ENCODE peak calls at places on chromosomes 16 and 17, in seven cellular contexts. R is hepatocyte; G is PC-3; V is cardiac muscle cell; T is adrenal gland; P is CD8-positive, alpha-beta memory T cell; M is PC-9. W is an unnamed sample.

GRCh38 chr16:26709175-26709574 is 357.6 kb upstream of the C16orf82 start:
- DNase-seq in R (no peak), G (no peak), V (no peak), T (no peak), P (no peak), M (no peak), W (no peak)

GRCh38 chr16:12027091-12027490 is 50.6 kb downstream of the SNX29 start:
- DNase-seq in R (no peak), G (peak; percentile 81), V (no peak), T (no peak), P (no peak), M (peak; percentile 90), W (no peak)

GRCh38 chr16:11977206-11978041 is 890 bp downstream of the SNX29 start:
- DNase-seq in R (peak; percentile 27), G (peak; percentile 71), V (peak; percentile 76), T (peak; percentile 43), P (no peak), M (peak; percentile 35), W (no peak)

GRCh38 chr16:21260870-21261791 is 17.0 kb downstream of the CRYM start:
- DNase-seq in R (peak; percentile 83), G (peak; percentile 64), V (peak; percentile 93), T (peak; percentile 81), P (no peak), M (peak; percentile 9), W (no peak)

GRCh38 chr16:57447142-57447962 is at the start of the genes CIAPIN1 and COQ9:
- DNase-seq in R (peak; percentile 98), G (peak; percentile 91), V (peak; percentile 94), T (peak; percentile 96), P (peak; percentile 90), M (peak; percentile 88), W (peak; percentile 89)

GRCh38 chr17:41524261-41524660 is 3.8 kb downstream of the KRT19 start:
- DNase-seq in R (no peak), G (no peak), V (no peak), T (no peak), P (no peak), M (no peak), W (no peak)

GRCh38 chr16:71327720-71328119 is 30.8 kb upstream of the CALB2 start:
- DNase-seq in R (no peak), G (no peak), V (no peak), T (no peak), P (no peak), M (no peak), W (no peak)

GRCh38 chr17:77778636-77779524 is 179.6 kb upstream of the TNRC6C start:
- DNase-seq in R (peak; percentile 32), G (no peak), V (no peak), T (peak; percentile 61), P (no peak), M (no peak), W (no peak)

GRCh38 chr17:5135726-5136579 is 20.1 kb downstream of the USP6 start:
- DNase-seq in R (no peak), G (no peak), V (no peak), T (no peak), P (no peak), M (no peak), W (no peak)

GRCh38 chr16:57804111-57804837 is 2.0 kb upstream of the KIFC3 start:
- DNase-seq in R (no peak), G (no peak), V (peak; percentile 49), T (no peak), P (no peak), M (no peak), W (no peak)

DNA sequence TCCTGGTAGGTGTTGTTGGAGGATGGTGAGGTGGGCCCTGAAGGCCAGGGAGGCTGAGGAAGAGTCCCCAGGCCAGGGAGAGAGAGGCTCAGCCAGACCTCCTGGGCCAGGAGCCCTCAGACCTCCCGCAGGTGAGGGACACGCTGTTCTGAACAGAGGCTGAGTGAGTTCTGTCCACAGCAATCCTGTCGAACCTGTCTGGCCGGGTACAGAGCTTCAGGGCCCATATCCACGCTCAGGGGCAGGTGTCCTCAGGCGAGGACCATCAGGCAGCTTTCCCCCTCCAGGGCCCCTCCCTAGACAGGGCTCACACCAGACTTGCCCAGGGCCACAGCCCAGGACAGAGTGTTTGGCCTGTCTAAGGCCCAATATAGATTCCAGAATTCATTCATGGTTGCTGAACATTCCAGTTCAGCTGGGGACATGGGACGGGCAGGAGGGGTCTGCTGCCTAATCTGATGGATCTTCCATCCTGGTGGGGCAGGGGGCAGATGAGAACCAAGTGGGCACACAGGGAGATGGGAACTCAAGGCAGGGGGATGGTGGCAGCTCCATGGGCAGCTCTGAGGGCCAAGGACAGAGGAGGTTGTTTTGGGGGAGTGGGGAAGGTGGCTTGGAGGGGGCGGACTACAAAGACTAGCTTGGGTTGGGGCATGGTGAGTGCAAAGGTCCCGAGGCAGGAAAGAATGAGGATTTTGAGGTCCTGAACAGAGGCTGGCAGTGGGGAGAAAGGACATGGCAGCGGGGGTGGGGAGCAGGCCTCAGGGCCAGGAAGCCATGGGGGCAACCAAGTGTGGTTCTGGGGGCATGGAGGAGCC is 23.4 kb upstream of the MPRIP start:
- DNase-seq in R (peak; percentile 74), G (peak; percentile 91), V (no peak), T (no peak), P (no peak), M (peak; percentile 93), W (no peak)
- H3K27ac ChIP-seq in R (peak overlapping the region; percentile 95), G (peak overlapping the region; percentile 96), V (no peak overlapping the region), T (no peak overlapping the region), P (no peak overlapping the region), M (peak overlapping the region; percentile 98), W (no peak overlapping the region)

GRCh38 chr17:40343126-40344119 is 21.1 kb downstream of the GJD3 start:
- DNase-seq in R (no peak), G (no peak), V (no peak), T (no peak), P (no peak), M (no peak), W (no peak)
- H3K4me1 ChIP-seq in R (peaks cover 59% of the 10 kb centered on the region), G (peaks cover 7% of the 10 kb centered on the region), V (peaks cover 62% of the 10 kb centered on the region), T (peaks cover 44% of the 10 kb centered on the region), P (peaks cover 72% of the 10 kb centered on the region), M (peaks cover 12% of the 10 kb centered on the region), W (peaks cover 84% of the 10 kb centered on the region)

GRCh38 chr17:39525801-39526506 is 64.7 kb downstream of the CDK12 start:
- DNase-seq in R (no peak), G (no peak), V (no peak), T (no peak), P (no peak), M (no peak), W (no peak)

GRCh38 chr17:39531252-39531651 is 70.0 kb downstream of the CDK12 start:
- DNase-seq in R (no peak), G (no peak), V (peak; percentile 19), T (no peak), P (no peak), M (no peak), W (no peak)

GRCh38 chr17:39527220-39527813 is 66.0 kb downstream of the CDK12 start:
- DNase-seq in R (no peak), G (peak; percentile 19), V (peak; percentile 49), T (no peak), P (no peak), M (no peak), W (no peak)

GRCh38 chr17:39530513-39530912 is 69.2 kb downstream of the CDK12 start:
- DNase-seq in R (no peak), G (no peak), V (no peak), T (no peak), P (no peak), M (no peak), W (no peak)

GRCh38 chr17:39529455-39529854 is 68.2 kb downstream of the CDK12 start:
- DNase-seq in R (no peak), G (no peak), V (no peak), T (no peak), P (no peak), M (no peak), W (no peak)
- H3K27ac ChIP-seq in R (no peak overlapping the region), G (no peak overlapping the region), V (no peak overlapping the region), T (no peak overlapping the region), P (no peak overlapping the region), M (no peak overlapping the region), W (no peak overlapping the region)

GRCh38 chr16:47140686-47141085 is 3.1 kb downstream of the NETO2 start:
- DNase-seq in R (no peak), G (no peak), V (no peak), T (no peak), P (no peak), M (no peak), W (no peak)
- H3K4me1 ChIP-seq in R (no peaks in the 10 kb centered on the region), G (peaks cover 9% of the 10 kb centered on the region), V (no peaks in the 10 kb centered on the region), T (no peaks in the 10 kb centered on the region), P (peaks cover 16% of the 10 kb centered on the region), M (peaks cover 38% of the 10 kb centered on the region), W (peaks cover 12% of the 10 kb centered on the region)

GRCh38 chr17:56978441-56979090 is 635 bp downstream of the SCPEP1 start:
- DNase-seq in R (no peak), G (peak; percentile 21), V (peak; percentile 17), T (peak; percentile 39), P (no peak), M (no peak), W (no peak)

GRCh38 chr17:56976941-56977570 is 875 bp upstream of the SCPEP1 start:
- DNase-seq in R (no peak), G (no peak), V (peak; percentile 16), T (peak; percentile 44), P (no peak), M (no peak), W (no peak)

GRCh38 chr17:56979091-56979480 is 1.2 kb downstream of the SCPEP1 start:
- DNase-seq in R (no peak), G (no peak), V (no peak), T (peak; percentile 24), P (no peak), M (no peak), W (no peak)

GRCh38 chr17:56975656-56976055 is 2.3 kb upstream of the SCPEP1 start:
- DNase-seq in R (no peak), G (no peak), V (no peak), T (peak; percentile 14), P (no peak), M (no peak), W (no peak)

DNA sequence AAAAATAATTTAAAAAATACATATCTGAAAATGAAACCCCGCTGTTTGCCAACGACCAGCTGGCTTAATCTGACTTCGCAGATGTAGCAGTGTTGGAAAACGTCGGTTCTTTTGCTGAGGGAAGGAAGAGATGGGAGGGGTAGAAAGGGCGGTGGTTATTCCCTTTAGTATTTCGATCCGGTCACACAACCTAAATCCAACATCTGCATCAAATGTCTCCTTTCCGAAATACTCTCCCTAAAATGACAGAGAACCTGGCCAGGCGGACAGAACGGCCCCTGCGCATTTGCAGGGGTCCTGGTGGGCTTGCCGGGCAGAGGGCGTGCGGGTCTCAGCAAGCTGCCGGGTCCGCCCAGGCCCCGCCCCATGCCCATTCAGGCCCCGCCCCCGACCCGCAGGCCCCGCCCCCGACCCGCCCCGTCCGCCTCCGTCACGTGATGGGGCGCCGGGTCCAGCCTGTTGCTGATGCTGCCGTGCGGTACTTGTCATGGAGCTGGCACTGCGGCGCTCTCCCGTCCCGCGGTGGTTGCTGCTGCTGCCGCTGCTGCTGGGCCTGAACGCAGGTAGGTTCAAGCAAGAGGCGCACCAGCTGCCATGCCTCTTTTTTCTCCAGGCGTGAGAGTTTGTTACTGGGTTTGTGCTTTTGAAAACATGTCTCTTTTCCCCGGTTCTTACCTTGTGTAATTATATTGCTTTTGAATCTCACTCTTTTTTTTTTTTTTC is at the start of gene SCPEP1:
- DNase-seq in R (peak; percentile 93), G (peak; percentile 81), V (peak; percentile 80), T (peak; percentile 89), P (peak; percentile 79), M (peak; percentile 69), W (peak; percentile 73)
- H3K27ac ChIP-seq in R (peak within 1 kb of the TSS; percentile 15), G (no peak within 1 kb of the TSS), V (no peak within 1 kb of the TSS), T (peak within 1 kb of the TSS; percentile 85), P (peak within 1 kb of the TSS; percentile 47), M (peak within 1 kb of the TSS; percentile 36), W (peak within 1 kb of the TSS; percentile 33)

DNA sequence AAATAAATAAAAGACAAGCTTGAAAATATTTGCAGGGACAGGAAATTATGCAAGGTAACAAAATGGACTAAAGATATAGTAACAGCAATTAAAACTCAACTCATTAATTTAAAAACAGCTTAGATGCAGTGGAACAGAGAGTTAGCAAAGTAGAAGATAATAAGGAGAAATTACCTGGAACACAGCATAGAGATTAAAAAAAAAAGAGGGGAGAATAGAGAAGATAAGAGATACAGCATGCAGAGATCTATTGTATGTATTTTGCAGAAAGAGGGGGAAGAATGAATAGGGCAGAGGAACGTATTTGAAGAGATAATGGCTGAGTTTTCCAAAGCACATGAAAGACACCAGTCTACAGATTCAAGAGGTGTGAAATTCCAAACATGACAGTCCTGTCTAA is 8.4 kb upstream of the PIPOX start:
- DNase-seq in R (no peak), G (no peak), V (no peak), T (no peak), P (no peak), M (no peak), W (no peak)
- H3K4me1 ChIP-seq in R (no peaks in the 10 kb centered on the region), G (no peaks in the 10 kb centered on the region), V (no peaks in the 10 kb centered on the region), T (no peaks in the 10 kb centered on the region), P (no peaks in the 10 kb centered on the region), M (no peaks in the 10 kb centered on the region), W (no peaks in the 10 kb centered on the region)

W was measured in CD8-positive, alpha-beta T cell.